ENCODE peak calls at places on chromosomes 16 and 17, in nine cellular contexts. R is Karpas-422, A is ovary, M is renal cortical epithelial cell, F is ELF-1, J is substantia nigra, X is cardiac muscle cell, D is lower leg skin, T is kidney glomerular epithelial cell. N is an unnamed sample.

GRCh38 chr16:48958681-48959080 is 323.0 kb downstream of the CBLN1 start:
- DNase-seq in R (no peak), A (no peak), M (peak; percentile 29), F (no peak), J (no peak), X (no peak), D (no peak), T (no peak), N (no peak)

GRCh38 chr17:49952912-49953497 is 16.0 kb upstream of the DLX4 start:
- DNase-seq in R (no peak), A (peak; percentile 85), M (no peak), F (no peak), J (no peak), X (no peak), D (no peak), T (no peak), N (peak; percentile 6)

GRCh38 chr16:265711-266110 is 10.0 kb downstream of the RGS11 start:
- DNase-seq in R (no peak), A (no peak), M (peak; percentile 15), F (no peak), J (no peak), X (no peak), D (no peak), T (no peak), N (no peak)

GRCh38 chr16:51155901-51156810 is 5.1 kb upstream of the SALL1 start:
- DNase-seq in R (no peak), A (peak; percentile 47), M (no peak), F (peak; percentile 60), J (no peak), X (peak; percentile 62), D (no peak), T (peak; percentile 62), N (no peak)

GRCh38 chr17:73429440-73430164 is 117.8 kb upstream of the CDC42EP4 start:
- DNase-seq in R (peak; percentile 93), A (peak; percentile 90), M (peak; percentile 28), F (peak; percentile 87), J (peak; percentile 45), X (peak; percentile 92), D (peak; percentile 96), T (peak; percentile 48), N (peak; percentile 17)

GRCh38 chr17:27551701-27552466 is 79.1 kb upstream of the LGALS9 start:
- DNase-seq in R (no peak), A (no peak), M (peak; percentile 75), F (peak; percentile 72), J (no peak), X (no peak), D (no peak), T (no peak), N (no peak)

GRCh38 chr16:75318737-75319136 is 67.3 kb upstream of the BCAR1 start:
- DNase-seq in R (no peak), A (no peak), M (no peak), F (no peak), J (no peak), X (no peak), D (no peak), T (no peak), N (no peak)

GRCh38 chr16:87060026-87060986 is 256.9 kb downstream of the C16orf95 start:
- DNase-seq in R (no peak), A (peak; percentile 47), M (no peak), F (no peak), J (no peak), X (peak; percentile 61), D (peak; percentile 73), T (peak; percentile 53), N (no peak)

GRCh38 chr17:560379-560935 is 154.2 kb downstream of the VPS53 start:
- DNase-seq in R (no peak), A (no peak), M (no peak), F (no peak), J (no peak), X (no peak), D (no peak), T (peak; percentile 8), N (no peak)

GRCh38 chr17:49914664-49915063 is 54.3 kb upstream of the DLX4 start:
- DNase-seq in R (no peak), A (no peak), M (no peak), F (no peak), J (no peak), X (no peak), D (no peak), T (no peak), N (no peak)

GRCh38 chr17:47846741-47847340 is 4.1 kb downstream of the SP6 start:
- DNase-seq in R (no peak), A (no peak), M (no peak), F (peak; percentile 54), J (no peak), X (peak; percentile 63), D (no peak), T (no peak), N (no peak)

GRCh38 chr17:81138500-81138899 is 26.8 kb upstream of the PVALEF start:
- DNase-seq in R (no peak), A (no peak), M (no peak), F (no peak), J (no peak), X (no peak), D (no peak), T (no peak), N (no peak)

GRCh38 chr17:7947651-7948050 is 15.6 kb downstream of the CNTROB start:
- DNase-seq in R (no peak), A (no peak), M (no peak), F (no peak), J (no peak), X (no peak), D (no peak), T (no peak), N (no peak)

GRCh38 chr17:18920911-18921441 is 31.0 kb upstream of the SLC5A10 start:
- DNase-seq in R (peak; percentile 79), A (no peak), M (peak; percentile 54), F (no peak), J (no peak), X (peak; percentile 3), D (no peak), T (no peak), N (no peak)

GRCh38 chr16:53714080-53715050 is 10.4 kb downstream of the FTO start:
- DNase-seq in R (no peak), A (no peak), M (no peak), F (peak; percentile 14), J (no peak), X (no peak), D (no peak), T (no peak), N (peak; percentile 19)

GRCh38 chr16:65889533-65889966 is 476.9 kb upstream of the CDH5 start:
- DNase-seq in R (no peak), A (no peak), M (no peak), F (no peak), J (no peak), X (no peak), D (no peak), T (no peak), N (no peak)

GRCh38 chr16:1772362-1772907 is at the start of gene EME2:
- DNase-seq in R (peak; percentile 79), A (no peak), M (no peak), F (peak; percentile 38), J (no peak), X (no peak), D (no peak), T (no peak), N (no peak)